ENCODE peak calls at places on chromosomes 7 and 10, in eight cellular contexts. One of them, this sample, is unnamed.

GRCh38 chr10:96450514-96451207 is 63.1 kb downstream of the TLL2 start:
- DNase-seq in IMR-90: no peak
- DNase-seq in spleen: no peak
- DNase-seq in body of pancreas: no peak
- DNase-seq in adrenal gland: no peak
- DNase-seq in sigmoid colon: no peak
- DNase-seq in HepG2: no peak
- DNase-seq in Peyer's patch: no peak
- DNase-seq in this sample: no peak

GRCh38 chr10:68543004-68543918 is 15.9 kb upstream of the SLC25A16 start:
- DNase-seq in IMR-90: peak; percentile 84
- DNase-seq in spleen: no peak
- DNase-seq in body of pancreas: no peak
- DNase-seq in adrenal gland: peak; percentile 34
- DNase-seq in sigmoid colon: no peak
- DNase-seq in HepG2: peak; percentile 71
- DNase-seq in Peyer's patch: no peak
- DNase-seq in this sample: no peak

GRCh38 chr10:80485410-80486135 is 31.5 kb downstream of the TSPAN14 start:
- DNase-seq in IMR-90: no peak
- DNase-seq in spleen: no peak
- DNase-seq in body of pancreas: no peak
- DNase-seq in adrenal gland: no peak
- DNase-seq in sigmoid colon: no peak
- DNase-seq in HepG2: no peak
- DNase-seq in Peyer's patch: no peak
- DNase-seq in this sample: no peak

GRCh38 chr10:33483124-33483794 is 148.8 kb upstream of the NRP1 start:
- DNase-seq in IMR-90: peak; percentile 21
- DNase-seq in spleen: no peak
- DNase-seq in body of pancreas: no peak
- DNase-seq in adrenal gland: no peak
- DNase-seq in sigmoid colon: no peak
- DNase-seq in HepG2: no peak
- DNase-seq in Peyer's patch: no peak
- DNase-seq in this sample: no peak

GRCh38 chr10:79266092-79266491 is 81.2 kb upstream of the PPIF start:
- DNase-seq in IMR-90: no peak
- DNase-seq in spleen: no peak
- DNase-seq in body of pancreas: no peak
- DNase-seq in adrenal gland: no peak
- DNase-seq in sigmoid colon: no peak
- DNase-seq in HepG2: no peak
- DNase-seq in Peyer's patch: no peak
- DNase-seq in this sample: no peak

GRCh38 chr10:77109470-77109994 is 528.1 kb downstream of the KCNMA1 start:
- DNase-seq in IMR-90: no peak
- DNase-seq in spleen: no peak
- DNase-seq in body of pancreas: no peak
- DNase-seq in adrenal gland: no peak
- DNase-seq in sigmoid colon: no peak
- DNase-seq in HepG2: no peak
- DNase-seq in Peyer's patch: no peak
- DNase-seq in this sample: no peak

GRCh38 chr10:61842755-61843497 is 58.6 kb upstream of the ARID5B start:
- DNase-seq in IMR-90: peak; percentile 77
- DNase-seq in spleen: no peak
- DNase-seq in body of pancreas: no peak
- DNase-seq in adrenal gland: peak; percentile 37
- DNase-seq in sigmoid colon: no peak
- DNase-seq in HepG2: no peak
- DNase-seq in Peyer's patch: no peak
- DNase-seq in this sample: no peak

GRCh38 chr10:93604145-93604544 is 3.1 kb upstream of the RBP4 start:
- DNase-seq in IMR-90: no peak
- DNase-seq in spleen: no peak
- DNase-seq in body of pancreas: no peak
- DNase-seq in adrenal gland: no peak
- DNase-seq in sigmoid colon: no peak
- DNase-seq in HepG2: no peak
- DNase-seq in Peyer's patch: no peak
- DNase-seq in this sample: no peak

GRCh38 chr10:8173243-8173865 is 118.9 kb downstream of the GATA3 start:
- DNase-seq in IMR-90: no peak
- DNase-seq in spleen: no peak
- DNase-seq in body of pancreas: no peak
- DNase-seq in adrenal gland: no peak
- DNase-seq in sigmoid colon: no peak
- DNase-seq in HepG2: no peak
- DNase-seq in Peyer's patch: no peak
- DNase-seq in this sample: no peak

GRCh38 chr7:157685430-157686284 is 348.9 kb downstream of the DNAJB6 start:
- DNase-seq in IMR-90: no peak
- DNase-seq in spleen: peak; percentile 66
- DNase-seq in body of pancreas: no peak
- DNase-seq in adrenal gland: no peak
- DNase-seq in sigmoid colon: no peak
- DNase-seq in HepG2: no peak
- DNase-seq in Peyer's patch: peak; percentile 37
- DNase-seq in this sample: no peak

GRCh38 chr10:123995461-123996131 is 97.8 kb downstream of the CHST15 start:
- DNase-seq in IMR-90: peak; percentile 66
- DNase-seq in spleen: peak; percentile 91
- DNase-seq in body of pancreas: peak; percentile 46
- DNase-seq in adrenal gland: peak; percentile 54
- DNase-seq in sigmoid colon: peak; percentile 88
- DNase-seq in HepG2: peak; percentile 49
- DNase-seq in Peyer's patch: no peak
- DNase-seq in this sample: peak; percentile 56

GRCh38 chr10:60944159-60944909 is at the start of gene RHOBTB1:
- DNase-seq in IMR-90: peak; percentile 83
- DNase-seq in spleen: peak; percentile 91
- DNase-seq in body of pancreas: peak; percentile 84
- DNase-seq in adrenal gland: peak; percentile 84
- DNase-seq in sigmoid colon: peak; percentile 91
- DNase-seq in HepG2: peak; percentile 34
- DNase-seq in Peyer's patch: peak; percentile 84
- DNase-seq in this sample: peak; percentile 81

GRCh38 chr7:29496355-29497020 is 67.1 kb upstream of the PRR15 start:
- DNase-seq in IMR-90: no peak
- DNase-seq in spleen: no peak
- DNase-seq in body of pancreas: no peak
- DNase-seq in adrenal gland: no peak
- DNase-seq in sigmoid colon: no peak
- DNase-seq in HepG2: peak; percentile 51
- DNase-seq in Peyer's patch: no peak
- DNase-seq in this sample: no peak

GRCh38 chr10:84075226-84076046 is 63.9 kb upstream of the GHITM start:
- DNase-seq in IMR-90: no peak
- DNase-seq in spleen: no peak
- DNase-seq in body of pancreas: peak; percentile 11
- DNase-seq in adrenal gland: no peak
- DNase-seq in sigmoid colon: no peak
- DNase-seq in HepG2: no peak
- DNase-seq in Peyer's patch: no peak
- DNase-seq in this sample: peak; percentile 24

GRCh38 chr10:101896466-101896865 is 52.9 kb upstream of the KCNIP2 start:
- DNase-seq in IMR-90: peak; percentile 68
- DNase-seq in spleen: no peak
- DNase-seq in body of pancreas: no peak
- DNase-seq in adrenal gland: no peak
- DNase-seq in sigmoid colon: no peak
- DNase-seq in HepG2: no peak
- DNase-seq in Peyer's patch: no peak
- DNase-seq in this sample: no peak

GRCh38 chr10:126387931-126388911 is at the start of gene ADAM12:
- DNase-seq in IMR-90: peak; percentile 68
- DNase-seq in spleen: no peak
- DNase-seq in body of pancreas: peak; percentile 21
- DNase-seq in adrenal gland: peak; percentile 46
- DNase-seq in sigmoid colon: peak; percentile 80
- DNase-seq in HepG2: no peak
- DNase-seq in Peyer's patch: no peak
- DNase-seq in this sample: peak; percentile 65

GRCh38 chr10:61313460-61313859 is 139.7 kb downstream of the TMEM26 start:
- DNase-seq in IMR-90: peak; percentile 30
- DNase-seq in spleen: no peak
- DNase-seq in body of pancreas: no peak
- DNase-seq in adrenal gland: no peak
- DNase-seq in sigmoid colon: no peak
- DNase-seq in HepG2: no peak
- DNase-seq in Peyer's patch: no peak
- DNase-seq in this sample: no peak

GRCh38 chr7:100611983-100612729 is at the start of gene MOSPD3:
- DNase-seq in IMR-90: peak; percentile 99
- DNase-seq in spleen: peak; percentile 100
- DNase-seq in body of pancreas: peak; percentile 100
- DNase-seq in adrenal gland: peak; percentile 99
- DNase-seq in sigmoid colon: peak; percentile 100
- DNase-seq in HepG2: peak; percentile 99
- DNase-seq in Peyer's patch: peak; percentile 99
- DNase-seq in this sample: peak; percentile 100
- TF ChIP-seq POLR2A in IMR-90: peak; percentile 50
- TF ChIP-seq POLR2A in spleen: peak; percentile 77
- TF ChIP-seq POLR2A in body of pancreas: peak; percentile 97
- TF ChIP-seq POLR2A in adrenal gland: peak; percentile 83
- TF ChIP-seq POLR2A in sigmoid colon: peak; percentile 84
- TF ChIP-seq POLR2A in HepG2: peak; percentile 60
- TF ChIP-seq POLR2A in Peyer's patch: peak; percentile 83
- TF ChIP-seq POLR2A in this sample: peak; percentile 64

DNA sequence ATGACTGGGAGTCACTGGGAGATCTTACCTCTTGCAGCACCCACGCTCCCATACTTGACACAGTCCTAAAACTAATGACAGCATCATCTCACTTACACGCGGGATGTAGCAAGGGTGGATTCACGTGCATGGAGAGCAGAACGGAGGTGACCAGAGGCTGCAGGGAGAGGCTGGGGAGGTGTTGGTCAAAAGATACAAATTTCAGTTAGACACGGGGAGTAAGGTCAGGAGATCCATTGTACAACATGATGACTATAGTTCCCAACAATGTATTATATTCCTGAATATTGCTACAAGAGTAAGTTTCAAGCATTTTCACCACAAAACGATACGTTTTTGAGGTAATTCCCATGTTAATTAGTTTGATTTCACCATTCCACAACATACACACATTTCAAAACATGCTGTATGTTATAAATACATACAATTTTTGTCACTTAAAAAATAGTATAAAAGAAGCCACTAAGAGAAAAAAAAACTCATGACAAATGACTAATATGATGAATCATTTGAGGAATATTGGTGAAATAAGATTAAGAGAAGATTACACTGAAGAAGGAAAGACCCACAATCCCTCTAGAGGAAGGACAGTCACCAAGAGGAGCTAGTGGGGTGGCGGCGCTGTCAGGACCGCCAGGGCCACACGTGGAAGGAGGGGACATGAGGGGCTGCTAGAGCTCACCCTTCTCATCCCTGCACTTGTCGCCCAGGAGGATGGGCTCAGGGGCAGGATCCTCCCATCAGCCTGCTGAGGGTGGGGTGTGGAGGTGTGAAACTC is 49.4 kb upstream of the EGFR start:
- DNase-seq in IMR-90: peak; percentile 17
- DNase-seq in spleen: no peak
- DNase-seq in body of pancreas: no peak
- DNase-seq in adrenal gland: no peak
- DNase-seq in sigmoid colon: no peak
- DNase-seq in HepG2: no peak
- DNase-seq in Peyer's patch: no peak
- DNase-seq in this sample: no peak
- TF ChIP-seq CTCF in IMR-90: no peak
- TF ChIP-seq CTCF in spleen: no peak
- TF ChIP-seq CTCF in body of pancreas: no peak
- TF ChIP-seq CTCF in adrenal gland: no peak
- TF ChIP-seq CTCF in sigmoid colon: no peak
- TF ChIP-seq CTCF in HepG2: no peak
- TF ChIP-seq CTCF in Peyer's patch: no peak
- TF ChIP-seq CTCF in this sample: no peak

DNA sequence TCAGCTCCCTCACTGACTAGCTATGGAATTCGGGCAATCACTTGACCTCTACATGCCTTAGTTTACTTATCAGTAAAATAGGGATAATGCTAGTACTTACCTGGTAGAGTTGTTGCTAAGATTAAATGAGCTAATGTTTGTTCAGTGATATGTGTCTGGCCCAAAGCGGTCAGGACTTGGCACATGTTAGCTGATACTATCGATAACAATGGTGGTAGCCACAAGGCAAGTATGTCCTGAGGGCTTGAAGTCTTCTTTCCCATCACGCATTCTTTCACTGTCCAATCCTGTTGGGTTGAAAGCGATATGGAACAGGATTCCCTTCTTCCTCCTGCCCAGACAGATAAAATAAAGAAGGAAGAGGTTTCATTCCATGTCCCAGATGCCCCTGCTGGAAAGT is 25.5 kb upstream of the MXI1 start:
- DNase-seq in IMR-90: no peak
- DNase-seq in spleen: no peak
- DNase-seq in body of pancreas: no peak
- DNase-seq in adrenal gland: no peak
- DNase-seq in sigmoid colon: no peak
- DNase-seq in HepG2: no peak
- DNase-seq in Peyer's patch: no peak
- DNase-seq in this sample: no peak
- TF ChIP-seq POLR2A in IMR-90: no peak
- TF ChIP-seq POLR2A in spleen: no peak
- TF ChIP-seq POLR2A in body of pancreas: no peak
- TF ChIP-seq POLR2A in adrenal gland: no peak
- TF ChIP-seq POLR2A in sigmoid colon: no peak
- TF ChIP-seq POLR2A in HepG2: no peak
- TF ChIP-seq POLR2A in Peyer's patch: no peak
- TF ChIP-seq POLR2A in this sample: no peak

GRCh38 chr7:124100190-124100589 is 67.3 kb upstream of the TMEM229A start:
- DNase-seq in IMR-90: no peak
- DNase-seq in spleen: no peak
- DNase-seq in body of pancreas: no peak
- DNase-seq in adrenal gland: no peak
- DNase-seq in sigmoid colon: no peak
- DNase-seq in HepG2: no peak
- DNase-seq in Peyer's patch: no peak
- DNase-seq in this sample: no peak

GRCh38 chr7:124106575-124106974 is 73.7 kb upstream of the TMEM229A start:
- DNase-seq in IMR-90: no peak
- DNase-seq in spleen: no peak
- DNase-seq in body of pancreas: no peak
- DNase-seq in adrenal gland: no peak
- DNase-seq in sigmoid colon: no peak
- DNase-seq in HepG2: no peak
- DNase-seq in Peyer's patch: no peak
- DNase-seq in this sample: no peak

DNA sequence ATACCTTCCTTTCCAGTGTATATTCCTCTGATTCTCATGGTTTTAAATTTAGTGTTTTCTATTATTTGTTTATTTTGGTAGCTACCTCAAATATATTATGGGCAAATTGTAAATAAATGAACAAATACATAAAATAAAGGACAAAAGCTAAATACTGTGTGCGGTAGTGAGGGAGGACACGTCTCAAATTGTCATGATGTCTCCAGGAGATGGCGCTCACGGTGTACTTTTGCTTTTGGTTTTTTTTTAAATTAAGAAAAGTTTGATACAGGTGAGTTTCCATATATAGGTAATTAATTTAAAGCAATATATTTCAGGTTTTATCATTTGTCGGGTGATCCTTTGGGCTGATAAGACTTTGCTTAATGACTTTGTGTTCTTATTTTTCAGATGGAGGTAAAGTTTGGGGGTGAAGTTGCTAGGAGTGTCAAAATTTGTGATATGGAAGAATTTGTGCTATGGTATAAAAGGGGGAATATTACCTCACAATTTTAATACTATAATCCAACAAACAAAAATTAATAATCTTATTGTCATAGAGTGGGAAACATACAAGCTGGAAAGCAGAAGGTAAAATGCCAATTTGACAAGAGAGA is 68.4 kb upstream of the TMEM229A start:
- DNase-seq in IMR-90: peak; percentile 10
- DNase-seq in spleen: no peak
- DNase-seq in body of pancreas: peak; percentile 13
- DNase-seq in adrenal gland: peak; percentile 20
- DNase-seq in sigmoid colon: no peak
- DNase-seq in HepG2: peak; percentile 14
- DNase-seq in Peyer's patch: no peak
- DNase-seq in this sample: no peak
- TF ChIP-seq CTCF in IMR-90: peak; percentile 47
- TF ChIP-seq CTCF in spleen: no peak
- TF ChIP-seq CTCF in body of pancreas: peak; percentile 18
- TF ChIP-seq CTCF in adrenal gland: peak; percentile 17
- TF ChIP-seq CTCF in sigmoid colon: no peak
- TF ChIP-seq CTCF in HepG2: peak; percentile 41
- TF ChIP-seq CTCF in Peyer's patch: no peak
- TF ChIP-seq CTCF in this sample: no peak

This sample was measured in uterus.